ENCODE peak calls at places on chromosomes 4 and X, in six cellular contexts. L, K, M, N, P and W are unnamed samples.
A peak's percentile ranks its signal among the peaks of the same experiment; 100 is the strongest.

GRCh38 chr4:4860381-4860802 is 927 bp downstream of the MSX1 start:
- DNase-seq in N (peak; percentile 35), P (no peak), M (peak; percentile 22), L (no peak), K (peak; percentile 60), W (no peak)

GRCh38 chrX:30308263-30309138 is 689 bp downstream of the NR0B1 start:
- DNase-seq in L (no peak), N (no peak), K (peak; percentile 46), M (peak; percentile 37), P (no peak), W (peak; percentile 24)

GRCh38 chr4:113467581-113467980 is 294.0 kb downstream of the CAMK2D start:
- DNase-seq in P (no peak), K (peak; percentile 12), M (no peak), L (no peak), N (peak; percentile 68), W (no peak)

GRCh38 chr4:54368861-54369260 is 139.8 kb downstream of the PDGFRA start:
- DNase-seq in P (no peak), N (peak; percentile 60), L (no peak), K (no peak), M (no peak), W (no peak)

GRCh38 chrX:95950679-95951078 is 734.0 kb upstream of the DIAPH2 start:
- DNase-seq in P (no peak), M (no peak), K (no peak), N (no peak), L (no peak), W (no peak)

GRCh38 chr4:82017680-82018079 is 356.1 kb downstream of the HNRNPD start:
- DNase-seq in P (no peak), K (peak; percentile 1), L (no peak), M (peak; percentile 68), N (peak; percentile 32), W (no peak)

GRCh38 chr4:112099701-112100289 is 45.5 kb upstream of the FAM241A start:
- DNase-seq in N (peak; percentile 73), P (no peak), M (peak; percentile 60), L (no peak), K (peak; percentile 22), W (no peak)

GRCh38 chrX:46251755-46252154 is 293.5 kb downstream of the ZNF674 start:
- DNase-seq in L (no peak), P (no peak), M (peak; percentile 13), N (peak; percentile 13), K (peak; percentile 5), W (no peak)

GRCh38 chr4:61500883-61501282 is 300.8 kb downstream of the ADGRL3 start:
- DNase-seq in L (no peak), N (no peak), K (no peak), M (no peak), P (no peak), W (no peak)

GRCh38 chr4:181301735-181302380 is 941.3 kb upstream of the TENM3 start:
- DNase-seq in K (peak; percentile 4), M (peak; percentile 68), N (peak; percentile 43), P (no peak), L (peak; percentile 47), W (peak; percentile 58)

GRCh38 chrX:125894947-125895346 is 271.1 kb downstream of the DCAF12L2 start:
- DNase-seq in P (no peak), L (no peak), K (no peak), N (no peak), M (no peak), W (no peak)

GRCh38 chr4:185625503-185625902 is 90.2 kb upstream of the PDLIM3 start:
- DNase-seq in P (no peak), M (no peak), K (no peak), N (no peak), L (no peak), W (no peak)

GRCh38 chr4:80070880-80071620 is 2.0 kb downstream of the ANTXR2 start:
- DNase-seq in N (peak; percentile 55), K (no peak), M (peak; percentile 34), P (no peak), L (no peak), W (no peak)

DNA sequence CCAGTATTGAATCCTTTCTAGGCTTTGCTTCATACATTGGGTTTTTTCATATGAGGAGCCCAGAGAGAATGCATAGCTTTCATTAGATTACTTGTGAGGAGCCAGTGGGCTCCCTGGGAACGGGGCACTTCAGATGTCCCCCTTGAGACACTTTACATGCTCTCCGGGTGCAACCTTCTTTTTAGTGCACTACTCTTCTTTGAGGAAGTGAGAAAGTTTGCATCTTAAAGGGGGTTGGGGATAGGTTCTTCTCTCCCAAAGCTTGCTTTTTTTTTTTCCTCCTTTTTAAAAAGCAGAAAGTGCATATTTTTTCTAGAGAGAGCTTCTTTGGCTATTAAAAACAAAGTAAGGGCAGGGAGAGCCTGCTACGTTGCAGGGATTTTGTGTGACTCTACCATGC is 4.3 kb downstream of the HADH start:
- DNase-seq in M (no peak), N (no peak), L (no peak), P (no peak), K (no peak), W (no peak)
- H3K4me3 ChIP-seq in M (no peak overlapping the region), N (no peak overlapping the region), L (no peak overlapping the region), P (no peak overlapping the region), K (no peak overlapping the region), W (no peak overlapping the region)

DNA sequence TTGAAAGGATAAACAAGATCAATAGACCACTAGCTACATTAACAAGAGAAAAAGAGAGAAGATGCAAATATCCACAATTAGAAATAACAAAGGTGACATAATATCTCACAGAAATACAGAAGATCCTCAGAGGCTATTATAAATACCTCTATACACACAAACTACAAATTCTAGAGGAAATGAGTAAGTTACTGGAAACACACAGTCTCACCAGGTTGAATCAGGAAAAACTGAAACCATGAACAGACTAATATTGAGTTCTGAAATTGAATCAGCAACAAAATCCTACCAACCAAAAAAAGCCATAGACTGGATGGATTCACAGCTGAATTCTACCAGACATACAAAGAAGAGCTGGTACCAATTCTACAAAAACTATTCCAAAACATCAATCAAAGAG is 211.8 kb upstream of the CPEB2 start:
- DNase-seq in P (no peak), K (no peak), L (no peak), M (no peak), N (no peak), W (no peak)
- H3K9me3 ChIP-seq in P (no peaks in the 10 kb centered on the region), K (peaks cover 6% of the 10 kb centered on the region), L (no peaks in the 10 kb centered on the region), M (no peaks in the 10 kb centered on the region), N (no peaks in the 10 kb centered on the region), W (no peaks in the 10 kb centered on the region)

DNA sequence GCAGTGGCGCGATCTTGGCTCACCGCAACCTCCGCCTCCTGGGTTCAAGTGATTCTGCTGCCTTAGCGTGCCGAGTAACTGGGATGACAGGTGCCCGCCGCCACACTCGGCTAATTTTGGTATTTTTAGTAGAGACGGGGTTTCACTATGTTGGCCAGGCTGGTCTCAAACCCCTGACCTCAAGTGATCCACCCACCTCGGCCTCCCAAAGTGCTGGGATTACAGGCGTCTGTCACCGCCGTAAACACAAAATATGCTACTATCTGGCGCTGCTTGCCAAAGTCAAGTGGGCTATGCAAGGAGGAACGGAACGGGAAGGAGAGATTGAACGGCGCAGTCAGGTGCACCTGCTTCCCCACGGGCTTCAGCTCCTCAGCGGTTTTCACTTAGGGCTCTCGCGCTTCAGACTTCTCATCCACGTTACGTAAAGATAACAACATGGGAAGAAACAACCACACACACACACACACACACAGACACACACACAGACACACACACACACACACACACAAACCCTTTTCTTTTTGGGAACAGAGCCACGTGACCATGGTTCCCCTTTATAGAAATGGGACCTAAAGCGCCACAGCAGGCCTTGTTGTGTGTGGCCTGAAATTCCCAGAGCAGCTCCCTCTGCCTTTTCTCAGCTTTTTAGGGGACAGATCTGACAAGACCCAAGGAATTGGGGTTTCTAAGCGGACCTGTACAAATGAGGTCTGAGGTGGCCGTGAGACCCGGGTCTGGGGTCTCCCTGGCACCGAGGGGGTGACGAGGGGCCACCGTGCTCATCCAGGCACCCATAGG is 1.5 kb downstream of the P2RY8 start:
- DNase-seq in P (peak; percentile 30), L (peak; percentile 49), K (no peak), N (no peak), M (no peak), W (no peak)
- H3K4me3 ChIP-seq in P (no peak overlapping the region), L (no peak overlapping the region), K (no peak overlapping the region), N (no peak overlapping the region), M (no peak overlapping the region), W (peak overlapping the region; percentile 54)

GRCh38 chr4:1255151-1255550 is 6.2 kb upstream of the CTBP1 start:
- DNase-seq in N (no peak), M (no peak), K (no peak), L (no peak), P (no peak), W (no peak)
- H3K9me3 ChIP-seq in N (peaks cover 36% of the 10 kb centered on the region), M (no peaks in the 10 kb centered on the region), K (peaks cover 61% of the 10 kb centered on the region), L (peaks cover 4% of the 10 kb centered on the region), P (no peaks in the 10 kb centered on the region), W (no peaks in the 10 kb centered on the region)

DNA sequence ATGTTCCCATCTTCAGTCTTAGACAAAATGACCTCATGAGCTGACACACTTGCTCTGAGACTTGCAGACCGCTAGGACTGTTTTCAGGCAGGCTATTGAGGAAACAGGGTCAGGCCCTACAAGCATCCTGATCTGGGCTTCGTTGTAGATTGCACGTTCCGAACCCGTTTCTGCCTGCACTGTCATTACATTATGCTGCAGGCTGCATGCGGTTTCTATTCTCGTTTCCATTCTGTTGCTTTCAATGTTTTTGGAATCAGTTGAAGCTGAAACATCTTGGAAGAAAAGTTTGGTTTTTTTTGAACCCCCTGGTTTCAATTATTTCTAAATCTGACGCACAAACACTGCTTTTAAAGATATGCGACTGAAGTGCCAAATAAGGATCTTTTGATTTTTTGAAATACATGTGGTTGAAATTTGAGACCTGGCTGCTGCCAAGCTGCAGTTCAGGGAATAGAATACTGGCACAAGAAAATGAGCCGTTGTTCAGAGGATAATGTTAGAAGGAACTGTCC is 716.1 kb upstream of the INTU start:
- DNase-seq in L (no peak), N (peak; percentile 86), P (no peak), M (peak; percentile 17), K (no peak), W (no peak)
- H3K4me3 ChIP-seq in L (no peak overlapping the region), N (peak overlapping the region; percentile 21), P (no peak overlapping the region), M (no peak overlapping the region), K (no peak overlapping the region), W (no peak overlapping the region)

GRCh38 chr4:177006331-177006730 is 213.6 kb upstream of the VEGFC start:
- DNase-seq in P (no peak), L (no peak), K (no peak), M (no peak), N (no peak), W (no peak)

GRCh38 chr4:177012918-177013545 is 220.3 kb upstream of the VEGFC start:
- DNase-seq in L (no peak), N (no peak), M (no peak), K (no peak), P (no peak), W (no peak)

GRCh38 chr4:177008836-177009501 is 216.2 kb upstream of the VEGFC start:
- DNase-seq in K (no peak), P (no peak), L (no peak), N (peak; percentile 13), M (no peak), W (no peak)

GRCh38 chr4:177008071-177008835 is 215.5 kb upstream of the VEGFC start:
- DNase-seq in P (no peak), K (no peak), N (peak; percentile 78), L (no peak), M (no peak), W (no peak)

GRCh38 chr4:177010421-177010820 is 217.7 kb upstream of the VEGFC start:
- DNase-seq in L (no peak), P (no peak), N (no peak), M (no peak), K (no peak), W (no peak)
- H3K9me3 ChIP-seq in L (no peaks in the 10 kb centered on the region), P (no peaks in the 10 kb centered on the region), N (peaks cover 13% of the 10 kb centered on the region), M (no peaks in the 10 kb centered on the region), K (no peaks in the 10 kb centered on the region), W (peaks cover 9% of the 10 kb centered on the region)

GRCh38 chr4:40265910-40266274 is 69.1 kb downstream of the RHOH start:
- DNase-seq in L (no peak), K (no peak), M (no peak), N (no peak), P (no peak), W (no peak)
- H3K4me3 ChIP-seq in L (no peak overlapping the region), K (no peak overlapping the region), M (no peak overlapping the region), N (no peak overlapping the region), P (no peak overlapping the region), W (no peak overlapping the region)